ENCODE peak calls at places on chromosome 19, in six cellular contexts. D is epithelial cell of esophagus, K is Caco-2, O is pancreas, Y is choroid plexus epithelial cell, V is cardiac fibroblast. N is an unnamed sample.

GRCh38 chr19:48466571-48467325 is 2.4 kb upstream of the CYTH2 start:
- DNase-seq in K (no peak), O (no peak), V (peak), D (peak), Y (peak), N (peak)

GRCh38 chr19:35207391-35207871 is 21.1 kb downstream of the FAM187B start:
- DNase-seq in D (peak), O (no peak), Y (no peak), V (no peak), K (no peak), N (no peak)

GRCh38 chr19:45747513-45747912 is 14.3 kb downstream of the MEIOSIN start:
- DNase-seq in V (no peak), D (no peak), Y (no peak), K (no peak), O (no peak), N (no peak)

GRCh38 chr19:49271080-49271753 is 53.8 kb downstream of the SLC6A16 start:
- DNase-seq in K (no peak), V (no peak), D (peak), Y (peak), O (no peak), N (peak)

GRCh38 chr19:13099073-13099999 is 3.3 kb downstream of the LYL1 start:
- DNase-seq in D (peak), V (peak), K (no peak), O (no peak), Y (no peak), N (no peak)

GRCh38 chr19:21569497-21569870 is 64.1 kb downstream of the ZNF429 start:
- DNase-seq in V (peak), O (peak), D (peak), Y (no peak), K (no peak), N (no peak)

GRCh38 chr19:45448887-45449299 is 18.9 kb upstream of the FOSB start:
- DNase-seq in O (no peak), Y (peak), K (no peak), D (peak), V (no peak), N (peak)

GRCh38 chr19:29616541-29616940 is 10.5 kb downstream of the POP4 start:
- DNase-seq in Y (no peak), O (no peak), V (no peak), D (no peak), K (no peak), N (no peak)

GRCh38 chr19:48444933-48445194 is 919 bp upstream of the GRWD1 start:
- DNase-seq in V (peak), K (no peak), O (no peak), D (no peak), Y (no peak), N (no peak)

GRCh38 chr19:45419396-45419795 is 4.3 kb downstream of the ERCC1 start:
- DNase-seq in Y (no peak), K (no peak), D (no peak), O (no peak), V (no peak), N (no peak)

GRCh38 chr19:35459414-35460082 is 11.5 kb downstream of the FFAR2 start:
- DNase-seq in O (peak), Y (peak), K (no peak), V (peak), D (no peak), N (no peak)

GRCh38 chr19:41774515-41774980 is 19.2 kb downstream of the CEACAM6 start:
- DNase-seq in O (no peak), D (peak), K (peak), V (no peak), Y (no peak), N (no peak)

GRCh38 chr19:56670961-56671612 is 470 bp downstream of the ZNF835 start:
- DNase-seq in V (no peak), K (no peak), O (peak), D (no peak), Y (no peak), N (no peak)

GRCh38 chr19:47112664-47113445 is 721 bp downstream of the ZC3H4 start:
- DNase-seq in D (peak), K (peak), Y (peak), V (peak), O (peak), N (peak)

GRCh38 chr19:19270749-19271571 is 2.1 kb downstream of the TM6SF2 start:
- DNase-seq in O (no peak), K (no peak), D (no peak), Y (no peak), V (no peak), N (no peak)

GRCh38 chr19:19274146-19274545 is 1.0 kb upstream of the TM6SF2 start:
- DNase-seq in Y (no peak), K (no peak), O (no peak), D (no peak), V (no peak), N (no peak)

GRCh38 chr19:19274716-19275115 is 1.6 kb upstream of the TM6SF2 start:
- DNase-seq in V (no peak), O (no peak), Y (no peak), K (no peak), D (no peak), N (no peak)

GRCh38 chr19:19269952-19270694 is 3.0 kb downstream of the TM6SF2 start:
- DNase-seq in Y (no peak), O (no peak), D (no peak), V (no peak), K (no peak), N (no peak)

GRCh38 chr19:19271828-19272599 is 1.1 kb downstream of the TM6SF2 start:
- DNase-seq in K (no peak), V (no peak), D (no peak), O (no peak), Y (no peak), N (no peak)
- H3K4me3 ChIP-seq in K (peak), V (no peak), D (no peak), O (no peak), Y (no peak), N (no peak)

DNA sequence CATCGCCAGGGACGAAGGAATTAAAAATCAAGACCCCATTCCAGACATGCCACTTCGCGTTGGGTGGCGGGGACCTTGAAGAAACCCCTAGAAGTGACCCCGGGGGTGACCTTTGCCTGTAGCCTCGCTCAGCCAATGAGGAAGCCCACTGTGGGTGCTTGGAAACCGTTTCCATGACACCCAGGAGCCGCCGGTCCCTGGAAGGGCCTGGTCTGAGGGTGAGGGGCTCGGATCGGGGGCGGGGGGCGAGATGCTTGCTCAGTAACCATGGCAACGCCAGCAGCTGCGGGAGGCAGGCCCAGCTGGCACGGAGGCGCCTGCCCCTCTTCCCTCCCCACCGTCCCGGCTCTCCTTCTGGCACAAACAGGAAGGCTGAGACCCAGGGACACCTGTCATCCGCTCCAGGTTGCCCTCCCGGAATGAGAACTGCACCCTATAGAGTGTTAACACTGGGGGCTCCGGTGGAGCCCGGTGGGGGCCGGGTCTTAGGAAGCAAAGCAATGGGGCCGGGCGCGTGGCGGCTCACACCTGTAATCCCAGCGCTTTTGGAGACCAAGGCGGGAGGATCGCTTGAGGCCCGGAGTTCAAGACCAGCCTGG is 54.4 kb upstream of the PTPRS start:
- DNase-seq in Y (no peak), O (no peak), K (no peak), D (no peak), V (no peak), N (no peak)
- TF ChIP-seq CTCF in Y (no peak), O (no peak), K (no peak), D (no peak), V (no peak), N (no peak)

GRCh38 chr19:50488795-50489194 is 12.1 kb upstream of the GARIN5A start:
- DNase-seq in O (no peak), D (no peak), V (no peak), K (no peak), Y (no peak), N (no peak)

GRCh38 chr19:50486823-50487515 is 10.3 kb upstream of the GARIN5A start:
- DNase-seq in O (no peak), Y (peak), K (peak), V (peak), D (peak), N (peak)

GRCh38 chr19:50490991-50491472 is 14.4 kb upstream of the GARIN5A start:
- DNase-seq in V (no peak), Y (no peak), K (no peak), D (no peak), O (no peak), N (no peak)

GRCh38 chr19:50490411-50490811 is 13.8 kb upstream of the GARIN5A start:
- DNase-seq in O (no peak), D (no peak), Y (no peak), K (no peak), V (no peak), N (no peak)

GRCh38 chr19:50489461-50490011 is 12.9 kb upstream of the GARIN5A start:
- DNase-seq in K (no peak), Y (no peak), O (no peak), V (no peak), D (no peak), N (no peak)
- H3K4me3 ChIP-seq in K (no peak), Y (no peak), O (no peak), V (no peak), D (no peak), N (no peak)

DNA sequence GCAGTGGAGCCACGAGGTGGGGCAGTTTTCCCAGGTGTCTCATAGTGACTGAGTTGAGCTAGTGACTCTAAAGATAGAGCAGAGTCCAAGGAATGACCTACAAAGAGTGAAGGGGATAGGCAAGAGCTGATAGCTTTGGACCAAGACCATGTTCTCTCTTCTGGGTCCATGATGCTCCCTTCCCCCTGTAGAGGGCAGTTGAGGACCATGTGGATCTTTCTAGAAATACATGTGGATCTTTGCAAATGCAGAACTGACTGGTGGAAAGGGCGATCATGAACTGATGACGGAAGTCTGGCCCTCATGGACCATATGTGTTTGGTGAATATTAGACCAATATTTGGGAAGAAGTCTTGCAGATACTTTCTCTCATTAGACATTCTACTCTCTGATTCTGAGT is 6.9 kb downstream of the PSG1 start:
- DNase-seq in Y (peak), O (no peak), K (no peak), D (peak), V (no peak), N (no peak)
- TF ChIP-seq CTCF in Y (peak), O (no peak), K (no peak), D (peak), V (no peak), N (no peak)

GRCh38 chr19:19475845-19476828 is 39.2 kb downstream of the TSSK6 start:
- DNase-seq in D (peak), V (peak), O (no peak), Y (peak), K (peak), N (peak)
- H3K4me3 ChIP-seq in D (no peak), V (no peak), O (no peak), Y (no peak), K (no peak), N (no peak)

GRCh38 chr19:55443824-55444719 is 972 bp upstream of the SHISA7 start:
- DNase-seq in D (no peak), V (no peak), Y (no peak), K (no peak), O (no peak), N (no peak)

GRCh38 chr19:55449469-55449868 is 6.4 kb upstream of the SHISA7 start:
- DNase-seq in K (no peak), D (no peak), Y (no peak), V (no peak), O (no peak), N (no peak)

GRCh38 chr19:55446060-55446459 is 3.0 kb upstream of the SHISA7 start:
- DNase-seq in K (no peak), O (no peak), V (no peak), D (peak), Y (no peak), N (no peak)

GRCh38 chr19:55444720-55445045 is 1.6 kb upstream of the SHISA7 start:
- DNase-seq in V (no peak), D (no peak), Y (no peak), O (no peak), K (no peak), N (no peak)

DNA sequence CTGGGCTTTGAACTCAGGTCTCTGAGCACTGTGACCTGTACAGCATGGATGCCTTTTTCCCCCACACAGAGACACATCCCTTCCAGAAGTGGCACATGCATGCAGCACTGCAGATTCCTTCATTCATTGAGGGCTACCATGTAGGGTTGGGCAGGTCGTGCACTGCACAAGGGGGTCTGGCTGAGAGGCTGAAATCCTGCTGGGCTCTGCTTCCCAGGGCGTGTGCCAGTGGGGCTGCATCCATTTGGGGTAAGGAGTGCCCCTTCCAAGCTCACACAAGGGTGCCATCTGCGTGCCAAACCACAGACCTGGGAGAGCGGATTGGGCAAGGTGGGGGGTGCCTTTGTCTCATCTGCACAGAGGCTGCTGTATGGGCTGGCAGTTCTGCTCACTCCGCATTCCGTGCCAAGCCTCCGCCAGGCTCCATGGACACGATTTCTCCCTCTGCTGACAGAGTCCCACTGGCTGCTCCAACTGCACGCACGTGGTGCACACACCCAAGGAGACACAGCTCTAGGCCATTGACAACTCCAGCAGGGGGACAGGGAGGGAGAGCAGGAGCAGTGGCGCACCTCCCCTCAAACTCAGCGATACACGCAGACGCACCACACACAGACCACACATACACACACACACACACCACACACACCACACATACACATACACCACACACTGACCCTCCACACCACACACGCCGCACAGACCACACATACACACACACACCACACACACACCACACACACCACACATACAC is 4.5 kb upstream of the SHISA7 start:
- DNase-seq in O (no peak), V (peak), Y (no peak), D (peak), K (peak), N (peak)
- TF ChIP-seq CTCF in O (no peak), V (no peak), Y (no peak), D (peak), K (no peak), N (no peak)

DNA sequence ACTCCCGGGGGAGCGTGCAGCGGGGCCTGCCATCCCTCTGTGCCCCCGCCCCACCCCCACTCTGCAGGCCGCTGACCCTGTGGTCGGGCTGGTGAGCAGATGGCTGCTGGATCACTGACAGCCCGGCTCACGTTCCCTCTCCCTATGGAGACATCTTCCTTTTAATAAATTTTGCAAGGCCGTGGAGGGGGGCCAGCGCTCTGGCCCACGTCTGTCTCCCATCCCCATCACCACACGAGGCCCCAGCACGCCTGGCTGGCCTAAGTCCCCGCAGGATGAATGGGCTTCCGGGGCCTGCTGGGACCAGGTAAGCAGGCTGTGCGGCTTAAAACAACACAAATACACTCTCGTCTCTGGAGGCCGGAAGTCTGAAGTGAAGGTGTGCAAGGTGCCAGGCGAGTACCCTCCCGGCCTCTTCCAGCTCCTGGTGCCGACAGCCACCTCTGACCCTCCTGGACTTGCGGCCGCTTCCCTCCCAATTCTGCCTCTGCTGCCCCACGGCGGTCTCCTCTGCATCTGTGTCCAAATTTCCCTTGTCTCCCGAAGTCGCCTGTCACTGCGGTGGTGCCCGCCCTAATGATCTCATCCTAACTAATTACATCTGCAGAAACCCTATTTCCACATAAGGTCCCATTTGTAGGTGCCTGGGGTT is 8.3 kb upstream of the PTBP1 start:
- DNase-seq in V (no peak), Y (no peak), K (no peak), O (no peak), D (peak), N (no peak)
- H3K4me3 ChIP-seq in V (no peak), Y (no peak), K (no peak), O (no peak), D (no peak), N (no peak)

DNA sequence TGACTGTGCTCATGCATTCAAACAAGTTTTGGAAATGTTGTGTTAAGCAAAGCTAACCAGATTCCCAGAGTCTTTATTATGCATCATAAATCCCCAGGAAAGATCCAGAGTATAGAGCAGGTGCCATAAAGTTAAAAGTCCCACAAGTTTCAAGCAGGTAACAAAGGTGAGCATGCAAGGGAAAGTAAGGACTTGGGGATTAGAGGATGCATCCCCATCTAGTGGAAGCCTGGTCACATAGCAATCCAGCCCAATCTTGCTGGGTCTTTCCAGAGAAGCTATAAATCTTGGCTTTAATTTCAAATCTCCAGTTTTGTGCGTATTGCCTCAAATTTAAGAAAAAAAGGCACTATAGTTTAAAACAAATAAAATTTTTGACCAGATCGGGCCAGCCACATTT is 72.7 kb downstream of the ZNF254 start:
- DNase-seq in K (peak), V (peak), D (peak), Y (peak), O (no peak), N (no peak)
- TF ChIP-seq CTCF in K (peak), V (peak), D (peak), Y (peak), O (no peak), N (peak)

GRCh38 chr19:33432408-33433170 is 59.1 kb downstream of the CEBPG start:
- DNase-seq in O (no peak), V (no peak), K (no peak), Y (no peak), D (no peak), N (no peak)
- H3K4me3 ChIP-seq in O (no peak), V (no peak), K (no peak), Y (no peak), D (no peak), N (no peak)